ENCODE peak calls at places on chromosomes 2 and 18, in five cellular contexts. One of them, this sample, is unnamed. For H3K36me3, the result is how much of the 10 kb centered on the place peaks cover.

GRCh38 chr2:31429759-31430438 is 15.4 kb upstream of the XDH start:
- DNase-seq in HepG2: no peak
- DNase-seq in fibroblast of lung: no peak
- DNase-seq in uterus: no peak
- DNase-seq in SJSA1: no peak
- DNase-seq in this sample: no peak

GRCh38 chr2:189008555-189009312 is 34.6 kb downstream of the COL3A1 start:
- DNase-seq in HepG2: no peak
- DNase-seq in fibroblast of lung: no peak
- DNase-seq in uterus: no peak
- DNase-seq in SJSA1: no peak
- DNase-seq in this sample: no peak

GRCh38 chr2:15750433-15750814 is 158.8 kb downstream of the DDX1 start:
- DNase-seq in HepG2: no peak
- DNase-seq in fibroblast of lung: no peak
- DNase-seq in uterus: no peak
- DNase-seq in SJSA1: no peak
- DNase-seq in this sample: no peak

GRCh38 chr2:112646791-112647720 is 1.3 kb downstream of the SLC20A1 start:
- DNase-seq in HepG2: no peak
- DNase-seq in fibroblast of lung: no peak
- DNase-seq in uterus: no peak
- DNase-seq in SJSA1: no peak
- DNase-seq in this sample: no peak

GRCh38 chr18:12048010-12048826 is 45.4 kb upstream of the ANKRD62 start:
- DNase-seq in HepG2: no peak
- DNase-seq in fibroblast of lung: no peak
- DNase-seq in uterus: no peak
- DNase-seq in SJSA1: no peak
- DNase-seq in this sample: no peak

GRCh38 chr18:50286391-50287027 is 983 bp downstream of the CXXC1 start:
- DNase-seq in HepG2: no peak
- DNase-seq in fibroblast of lung: no peak
- DNase-seq in uterus: no peak
- DNase-seq in SJSA1: peak
- DNase-seq in this sample: no peak

GRCh38 chr2:176281267-176281666 is 12.0 kb downstream of the MTX2 start:
- DNase-seq in HepG2: no peak
- DNase-seq in fibroblast of lung: no peak
- DNase-seq in uterus: no peak
- DNase-seq in SJSA1: no peak
- DNase-seq in this sample: no peak

GRCh38 chr2:133561045-133561852 is 7.0 kb downstream of the NCKAP5 start:
- DNase-seq in HepG2: peak
- DNase-seq in fibroblast of lung: peak
- DNase-seq in uterus: no peak
- DNase-seq in SJSA1: peak
- DNase-seq in this sample: no peak

GRCh38 chr2:76760367-76760704 is 761.8 kb downstream of the LRRTM4 start:
- DNase-seq in HepG2: no peak
- DNase-seq in fibroblast of lung: no peak
- DNase-seq in uterus: no peak
- DNase-seq in SJSA1: no peak
- DNase-seq in this sample: no peak

GRCh38 chr2:16288371-16289112 is 348.2 kb downstream of the MYCN start:
- DNase-seq in HepG2: no peak
- DNase-seq in fibroblast of lung: no peak
- DNase-seq in uterus: no peak
- DNase-seq in SJSA1: no peak
- DNase-seq in this sample: no peak

GRCh38 chr2:199987586-199987985 is 32.2 kb downstream of the MAIP1 start:
- DNase-seq in HepG2: no peak
- DNase-seq in fibroblast of lung: no peak
- DNase-seq in uterus: no peak
- DNase-seq in SJSA1: no peak
- DNase-seq in this sample: no peak

GRCh38 chr2:241964133-241964532 is 94.6 kb downstream of the RTP5 start:
- DNase-seq in HepG2: no peak
- DNase-seq in fibroblast of lung: no peak
- DNase-seq in uterus: no peak
- DNase-seq in SJSA1: no peak
- DNase-seq in this sample: no peak

GRCh38 chr2:162242586-162243304 is 500 bp downstream of the FAP start:
- DNase-seq in HepG2: no peak
- DNase-seq in fibroblast of lung: peak
- DNase-seq in uterus: no peak
- DNase-seq in SJSA1: peak
- DNase-seq in this sample: no peak

GRCh38 chr2:199596549-199596948 is 138.8 kb upstream of the SATB2 start:
- DNase-seq in HepG2: peak
- DNase-seq in fibroblast of lung: peak
- DNase-seq in uterus: no peak
- DNase-seq in SJSA1: peak
- DNase-seq in this sample: no peak

GRCh38 chr2:185375731-185376130 is 362.9 kb upstream of the FSIP2 start:
- DNase-seq in HepG2: no peak
- DNase-seq in fibroblast of lung: no peak
- DNase-seq in uterus: no peak
- DNase-seq in SJSA1: no peak
- DNase-seq in this sample: no peak

GRCh38 chr2:218169757-218170546 is 3.2 kb upstream of the CXCR1 start:
- DNase-seq in HepG2: peak
- DNase-seq in fibroblast of lung: peak
- DNase-seq in uterus: no peak
- DNase-seq in SJSA1: no peak
- DNase-seq in this sample: no peak

GRCh38 chr2:176018708-176019107 is 16.6 kb upstream of the LNPK start:
- DNase-seq in HepG2: no peak
- DNase-seq in fibroblast of lung: no peak
- DNase-seq in uterus: no peak
- DNase-seq in SJSA1: no peak
- DNase-seq in this sample: no peak

GRCh38 chr2:226575928-226576327 is 223.7 kb downstream of the IRS1 start:
- DNase-seq in HepG2: no peak
- DNase-seq in fibroblast of lung: peak
- DNase-seq in uterus: no peak
- DNase-seq in SJSA1: no peak
- DNase-seq in this sample: no peak

GRCh38 chr18:35083174-35083712 is 42.0 kb downstream of the MAPRE2 start:
- DNase-seq in HepG2: no peak
- DNase-seq in fibroblast of lung: no peak
- DNase-seq in uterus: no peak
- DNase-seq in SJSA1: no peak
- DNase-seq in this sample: no peak
- H3K4me3 ChIP-seq in HepG2: no peak
- H3K4me3 ChIP-seq in fibroblast of lung: no peak
- H3K4me3 ChIP-seq in uterus: no peak
- H3K4me3 ChIP-seq in SJSA1: no peak
- H3K4me3 ChIP-seq in this sample: no peak

GRCh38 chr2:8118940-8119781 is 562.7 kb upstream of the ID2 start:
- DNase-seq in HepG2: no peak
- DNase-seq in fibroblast of lung: no peak
- DNase-seq in uterus: no peak
- DNase-seq in SJSA1: no peak
- DNase-seq in this sample: no peak
- H3K36me3 ChIP-seq in HepG2: under half
- H3K36me3 ChIP-seq in fibroblast of lung: under half
- H3K36me3 ChIP-seq in uterus: under half
- H3K36me3 ChIP-seq in SJSA1: under half
- H3K36me3 ChIP-seq in this sample: under half

GRCh38 chr2:37773354-37773753 is 101.9 kb upstream of the CDC42EP3 start:
- DNase-seq in HepG2: no peak
- DNase-seq in fibroblast of lung: no peak
- DNase-seq in uterus: peak
- DNase-seq in SJSA1: no peak
- DNase-seq in this sample: no peak

GRCh38 chr2:37767051-37767450 is 95.6 kb upstream of the CDC42EP3 start:
- DNase-seq in HepG2: no peak
- DNase-seq in fibroblast of lung: no peak
- DNase-seq in uterus: no peak
- DNase-seq in SJSA1: no peak
- DNase-seq in this sample: no peak

GRCh38 chr2:37768491-37768925 is 97.1 kb upstream of the CDC42EP3 start:
- DNase-seq in HepG2: peak
- DNase-seq in fibroblast of lung: peak
- DNase-seq in uterus: peak
- DNase-seq in SJSA1: peak
- DNase-seq in this sample: no peak

GRCh38 chr2:37771600-37772088 is 100.2 kb upstream of the CDC42EP3 start:
- DNase-seq in HepG2: no peak
- DNase-seq in fibroblast of lung: peak
- DNase-seq in uterus: peak
- DNase-seq in SJSA1: peak
- DNase-seq in this sample: no peak

GRCh38 chr2:37770797-37771196 is 99.4 kb upstream of the CDC42EP3 start:
- DNase-seq in HepG2: no peak
- DNase-seq in fibroblast of lung: no peak
- DNase-seq in uterus: no peak
- DNase-seq in SJSA1: no peak
- DNase-seq in this sample: no peak
- H3K27ac ChIP-seq in HepG2: no peak
- H3K27ac ChIP-seq in fibroblast of lung: no peak
- H3K27ac ChIP-seq in uterus: peak
- H3K27ac ChIP-seq in SJSA1: peak
- H3K27ac ChIP-seq in this sample: no peak

GRCh38 chr2:29920130-29920577 is 1.2 kb downstream of the ALK start:
- DNase-seq in HepG2: no peak
- DNase-seq in fibroblast of lung: peak
- DNase-seq in uterus: peak
- DNase-seq in SJSA1: peak
- DNase-seq in this sample: no peak
- H3K4me3 ChIP-seq in HepG2: no peak
- H3K4me3 ChIP-seq in fibroblast of lung: no peak
- H3K4me3 ChIP-seq in uterus: no peak
- H3K4me3 ChIP-seq in SJSA1: no peak
- H3K4me3 ChIP-seq in this sample: peak

DNA sequence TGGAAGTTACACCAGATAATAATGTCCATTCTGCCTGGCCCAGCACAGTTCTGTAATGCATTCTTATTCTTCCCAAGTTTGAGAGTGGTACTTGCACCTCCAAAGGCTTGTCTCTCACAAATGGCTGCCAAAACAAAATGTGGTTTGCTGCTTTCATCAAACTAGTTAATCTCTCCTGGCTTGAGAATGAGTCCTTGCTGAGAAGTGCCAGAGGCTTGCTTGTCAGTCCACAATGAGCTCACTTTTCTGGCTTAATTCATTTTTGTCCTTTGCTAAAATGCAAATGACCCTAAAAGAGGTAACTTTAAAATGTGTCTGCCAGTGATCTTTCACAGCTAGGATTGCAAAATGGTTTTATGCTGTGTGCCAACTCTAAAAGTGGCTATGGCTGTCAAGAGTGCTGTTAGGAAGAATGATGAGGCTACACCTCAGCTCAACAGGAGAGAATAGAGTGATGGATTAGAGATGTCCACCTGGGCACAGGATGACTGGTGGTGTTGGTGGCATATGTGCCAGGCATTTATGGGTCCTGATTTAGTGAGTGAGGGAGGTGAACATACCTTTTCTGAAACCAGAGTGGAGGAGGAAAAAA is 291.2 kb upstream of the HNMT start:
- DNase-seq in HepG2: no peak
- DNase-seq in fibroblast of lung: no peak
- DNase-seq in uterus: no peak
- DNase-seq in SJSA1: no peak
- DNase-seq in this sample: no peak
- H3K36me3 ChIP-seq in HepG2: under half
- H3K36me3 ChIP-seq in fibroblast of lung: under half
- H3K36me3 ChIP-seq in uterus: under half
- H3K36me3 ChIP-seq in SJSA1: under half
- H3K36me3 ChIP-seq in this sample: under half

GRCh38 chr2:229980440-229981184 is 58.3 kb downstream of the FBXO36 start:
- DNase-seq in HepG2: no peak
- DNase-seq in fibroblast of lung: peak
- DNase-seq in uterus: peak
- DNase-seq in SJSA1: no peak
- DNase-seq in this sample: no peak
- H3K27ac ChIP-seq in HepG2: no peak
- H3K27ac ChIP-seq in fibroblast of lung: peak
- H3K27ac ChIP-seq in uterus: peak
- H3K27ac ChIP-seq in SJSA1: no peak
- H3K27ac ChIP-seq in this sample: no peak

GRCh38 chr2:20350105-20350712 is 435 bp downstream of the PUM2 start:
- DNase-seq in HepG2: peak
- DNase-seq in fibroblast of lung: no peak
- DNase-seq in uterus: peak
- DNase-seq in SJSA1: peak
- DNase-seq in this sample: no peak

GRCh38 chr2:20349457-20350034 is 1.1 kb downstream of the PUM2 start:
- DNase-seq in HepG2: no peak
- DNase-seq in fibroblast of lung: no peak
- DNase-seq in uterus: no peak
- DNase-seq in SJSA1: no peak
- DNase-seq in this sample: no peak

GRCh38 chr2:20346565-20347127 is 4.0 kb downstream of the PUM2 start:
- DNase-seq in HepG2: no peak
- DNase-seq in fibroblast of lung: no peak
- DNase-seq in uterus: no peak
- DNase-seq in SJSA1: no peak
- DNase-seq in this sample: no peak

GRCh38 chr2:20350753-20351554 is at the start of gene PUM2:
- DNase-seq in HepG2: peak
- DNase-seq in fibroblast of lung: peak
- DNase-seq in uterus: peak
- DNase-seq in SJSA1: peak
- DNase-seq in this sample: peak

GRCh38 chr2:20348542-20348941 is 2.1 kb downstream of the PUM2 start:
- DNase-seq in HepG2: no peak
- DNase-seq in fibroblast of lung: no peak
- DNase-seq in uterus: no peak
- DNase-seq in SJSA1: no peak
- DNase-seq in this sample: no peak
- H3K4me3 ChIP-seq in HepG2: peak
- H3K4me3 ChIP-seq in fibroblast of lung: peak
- H3K4me3 ChIP-seq in uterus: peak
- H3K4me3 ChIP-seq in SJSA1: no peak
- H3K4me3 ChIP-seq in this sample: no peak

GRCh38 chr18:9735238-9735637 is 27.1 kb downstream of the RAB31 start:
- DNase-seq in HepG2: peak
- DNase-seq in fibroblast of lung: no peak
- DNase-seq in uterus: no peak
- DNase-seq in SJSA1: no peak
- DNase-seq in this sample: no peak
- H3K36me3 ChIP-seq in HepG2: under half
- H3K36me3 ChIP-seq in fibroblast of lung: under half
- H3K36me3 ChIP-seq in uterus: under half
- H3K36me3 ChIP-seq in SJSA1: under half
- H3K36me3 ChIP-seq in this sample: under half

DNA sequence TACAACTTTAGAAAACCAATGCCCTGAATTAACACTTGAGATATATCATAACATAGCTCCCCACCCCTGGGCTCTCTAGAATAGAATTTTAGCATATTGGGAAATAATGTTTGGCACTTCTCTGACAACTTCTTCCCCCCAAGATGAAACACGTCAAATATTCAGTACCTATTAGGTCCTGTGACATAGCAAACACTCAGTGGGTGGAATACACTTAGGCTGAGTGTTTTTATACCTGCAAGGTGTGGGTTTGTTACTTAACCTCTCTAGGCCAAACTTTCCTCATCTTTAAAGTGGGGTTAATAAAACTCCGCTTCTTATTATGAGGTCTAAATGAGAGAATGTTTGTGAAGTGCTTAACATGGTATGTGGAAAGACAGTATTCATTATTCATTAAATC is 56.1 kb downstream of the LAMA3 start:
- DNase-seq in HepG2: no peak
- DNase-seq in fibroblast of lung: no peak
- DNase-seq in uterus: no peak
- DNase-seq in SJSA1: no peak
- DNase-seq in this sample: no peak
- H3K27ac ChIP-seq in HepG2: no peak
- H3K27ac ChIP-seq in fibroblast of lung: no peak
- H3K27ac ChIP-seq in uterus: no peak
- H3K27ac ChIP-seq in SJSA1: no peak
- H3K27ac ChIP-seq in this sample: no peak

This sample was measured in iPS DF 6.9.